ENCODE peak calls at places on chromosome X, in four cellular contexts. X is H54; P is CD8-positive, alpha-beta T cell; Y is pancreas. L is an unnamed sample.

GRCh38 chrX:19566359-19567141 is 51.2 kb upstream of the MAP3K15 start:
- DNase-seq in X (no peak), P (no peak), Y (no peak), L (no peak)

GRCh38 chrX:55524487-55524886 is 34.8 kb upstream of the USP51 start:
- DNase-seq in X (no peak), P (no peak), Y (no peak), L (no peak)

GRCh38 chrX:30804462-30804861 is 84.6 kb downstream of the TAB3 start:
- DNase-seq in X (no peak), P (no peak), Y (no peak), L (no peak)

GRCh38 chrX:57655065-57655464 is 25.0 kb downstream of the NLRP2B start:
- DNase-seq in X (no peak), P (no peak), Y (no peak), L (no peak)

GRCh38 chrX:74925210-74926088 is at the start of gene NEXMIF:
- DNase-seq in X (no peak), P (peak), Y (peak), L (peak)

GRCh38 chrX:22758807-22759481 is 240.8 kb upstream of the DDX53 start:
- DNase-seq in X (no peak), P (no peak), Y (no peak), L (no peak)

GRCh38 chrX:79290596-79290995 is 76.5 kb downstream of the ITM2A start:
- DNase-seq in X (no peak), P (no peak), Y (no peak), L (no peak)

GRCh38 chrX:84156831-84157230 is 31.2 kb downstream of the RPS6KA6 start:
- DNase-seq in X (no peak), P (no peak), Y (no peak), L (no peak)

GRCh38 chrX:129593137-129593536 is 53.1 kb downstream of the OCRL start:
- DNase-seq in X (no peak), P (no peak), Y (no peak), L (no peak)

GRCh38 chrX:140709421-140709846 is at the start of gene LINC00632:
- DNase-seq in X (no peak), P (no peak), Y (no peak), L (no peak)

GRCh38 chrX:108736509-108737479 is at the start of gene IRS4:
- DNase-seq in X (no peak), P (no peak), Y (peak), L (no peak)

GRCh38 chrX:104166735-104167436 is 633 bp downstream of the FAM199X start:
- DNase-seq in X (no peak), P (no peak), Y (no peak), L (no peak)

GRCh38 chrX:47991263-47992092 is 12.3 kb downstream of the ZNF182 start:
- DNase-seq in X (no peak), P (no peak), Y (no peak), L (no peak)

GRCh38 chrX:139213241-139213709 is 317.3 kb upstream of the F9 start:
- DNase-seq in X (no peak), P (no peak), Y (no peak), L (no peak)

GRCh38 chrX:25433307-25433706 is 417.5 kb upstream of the ARX start:
- DNase-seq in X (no peak), P (no peak), Y (no peak), L (no peak)

GRCh38 chrX:2432298-2432863 is 68.4 kb downstream of the DHRSX start:
- DNase-seq in X (no peak), P (no peak), Y (no peak), L (no peak)

GRCh38 chrX:24271262-24271661 is 42.6 kb downstream of the SUPT20HL2 start:
- DNase-seq in X (no peak), P (no peak), Y (no peak), L (no peak)

GRCh38 chrX:130264573-130264972 is 4.1 kb downstream of the ZNF280C start:
- DNase-seq in X (no peak), P (no peak), Y (no peak), L (no peak)

GRCh38 chrX:41875142-41875541 is 48.2 kb downstream of the CASK start:
- DNase-seq in X (no peak), P (no peak), Y (no peak), L (no peak)

GRCh38 chrX:19660604-19661003 is 145.3 kb upstream of the MAP3K15 start:
- DNase-seq in X (no peak), P (no peak), Y (no peak), L (no peak)

GRCh38 chrX:34656842-34657780 is at the start of gene TMEM47:
- DNase-seq in X (peak), P (no peak), Y (peak), L (peak)

GRCh38 chrX:130974323-130974722 is 71.3 kb upstream of the ENOX2 start:
- DNase-seq in X (no peak), P (no peak), Y (no peak), L (peak)

GRCh38 chrX:54786972-54787371 is 11.1 kb downstream of the ITIH6 start:
- DNase-seq in X (no peak), P (peak), Y (no peak), L (no peak)

GRCh38 chrX:129958814-129959492 is 23.5 kb upstream of the BCORL1 start:
- DNase-seq in X (no peak), P (no peak), Y (no peak), L (no peak)

GRCh38 chrX:15820106-15821073 is 30.1 kb downstream of the ZRSR2 start:
- DNase-seq in X (no peak), P (no peak), Y (no peak), L (no peak)

GRCh38 chrX:31227250-31227649 is 155.4 kb upstream of the FTHL17 start:
- DNase-seq in X (no peak), P (no peak), Y (no peak), L (no peak)

GRCh38 chrX:44748014-44748413 is 95.8 kb upstream of the DUSP21 start:
- DNase-seq in X (no peak), P (no peak), Y (no peak), L (peak)

GRCh38 chrX:10048076-10048475 is 80.9 kb downstream of the CLDN34 start:
- DNase-seq in X (no peak), P (no peak), Y (no peak), L (no peak)

GRCh38 chrX:24396930-24397277 is 36.5 kb downstream of the SUPT20HL1 start:
- DNase-seq in X (no peak), P (no peak), Y (no peak), L (no peak)

GRCh38 chrX:29044802-29045201 is 457.6 kb downstream of the IL1RAPL1 start:
- DNase-seq in X (no peak), P (no peak), Y (no peak), L (no peak)

GRCh38 chrX:16445166-16445752 is 204.7 kb upstream of the S100G start:
- DNase-seq in X (no peak), P (peak), Y (peak), L (peak)

GRCh38 chrX:153206425-153207046 is 27.5 kb downstream of the MAGEA1 start:
- DNase-seq in X (no peak), P (no peak), Y (no peak), L (no peak)

GRCh38 chrX:17182317-17182716 is 192.7 kb upstream of the NHS start:
- DNase-seq in X (no peak), P (no peak), Y (no peak), L (no peak)

L was measured in T1000.